ENCODE peak calls at places on chromosomes 4 and X, in four cellular contexts. M is gastrocnemius medialis; G is tibial nerve; Z is CD4-positive, CD25-positive, alpha-beta regulatory T cell. N is an unnamed sample.

GRCh38 chr4:2350982-2351381 is 67.5 kb downstream of the ZFYVE28 start:
- DNase-seq in G (no peak), M (no peak), Z (no peak), N (no peak)

GRCh38 chr4:24003926-24004325 is 114.1 kb upstream of the PPARGC1A start:
- DNase-seq in Z (no peak), M (no peak), G (no peak), N (no peak)

GRCh38 chr4:165009493-165010227 is 22.1 kb upstream of the TRIM60 start:
- DNase-seq in Z (no peak), G (no peak), M (no peak), N (no peak)

GRCh38 chr4:15370296-15370695 is 57.5 kb upstream of the C1QTNF7 start:
- DNase-seq in M (no peak), G (no peak), Z (no peak), N (no peak)

GRCh38 chr4:139115226-139115625 is 61.8 kb downstream of the ELF2 start:
- DNase-seq in Z (no peak), M (no peak), G (no peak), N (no peak)

GRCh38 chr4:113566015-113566795 is 195.3 kb downstream of the CAMK2D start:
- DNase-seq in Z (no peak), G (no peak), M (no peak), N (no peak)

GRCh38 chrX:15511563-15511962 is 11.0 kb downstream of the BMX start:
- DNase-seq in Z (no peak), M (no peak), G (no peak), N (no peak)

GRCh38 chrX:14420876-14421275 is 108.5 kb upstream of the GLRA2 start:
- DNase-seq in M (no peak), G (no peak), Z (no peak), N (no peak)

GRCh38 chr4:139229534-139230039 is 50.4 kb downstream of the MGARP start:
- DNase-seq in G (peak; percentile 60), M (no peak), Z (no peak), N (no peak)

GRCh38 chr4:181685911-181686310 is 557.3 kb upstream of the TENM3 start:
- DNase-seq in Z (no peak), M (no peak), G (no peak), N (no peak)

GRCh38 chrX:2145672-2146412 is 354.9 kb downstream of the DHRSX start:
- DNase-seq in Z (no peak), G (no peak), M (no peak), N (no peak)

GRCh38 chr4:69858683-69859082 is 1.3 kb downstream of the SULT1E1 start:
- DNase-seq in Z (no peak), M (no peak), G (no peak), N (no peak)

GRCh38 chr4:175891863-175892262 is 79.8 kb upstream of the GPM6A start:
- DNase-seq in G (no peak), Z (no peak), M (no peak), N (no peak)

GRCh38 chr4:10529891-10530786 is 72.9 kb upstream of the ZNF518B start:
- DNase-seq in Z (no peak), M (no peak), G (no peak), N (no peak)

DNA sequence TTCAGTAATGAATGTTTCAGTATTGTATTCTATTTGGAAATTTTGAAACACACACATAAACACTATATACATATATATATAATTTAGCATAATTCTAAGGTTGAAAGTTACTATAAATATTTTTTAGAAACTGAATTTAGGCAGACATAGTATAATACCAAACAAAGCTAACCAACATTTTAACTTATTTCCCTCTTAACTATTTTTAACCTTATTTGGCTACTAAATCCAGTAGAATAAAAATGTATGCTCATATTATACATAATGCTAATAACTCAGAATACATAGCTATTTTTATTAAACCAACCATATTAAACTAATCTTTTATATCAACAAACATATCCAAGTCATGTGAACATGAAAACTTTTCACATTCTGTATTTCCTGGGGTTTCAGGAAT is 563.6 kb downstream of the ADGRL3 start:
- DNase-seq in G (no peak), M (no peak), Z (no peak), N (no peak)
- H3K9me3 ChIP-seq in G (no peaks in the 10 kb centered on the region), M (no peaks in the 10 kb centered on the region), Z (no peaks in the 10 kb centered on the region), N (no peaks in the 10 kb centered on the region)

GRCh38 chr4:848307-848691 is 22.4 kb upstream of the CPLX1 start:
- DNase-seq in Z (no peak), M (no peak), G (no peak), N (no peak)

GRCh38 chr4:848803-849477 is 23.0 kb upstream of the CPLX1 start:
- DNase-seq in M (no peak), G (no peak), Z (no peak), N (no peak)

GRCh38 chr4:844752-845232 is 18.9 kb upstream of the CPLX1 start:
- DNase-seq in G (no peak), M (no peak), Z (no peak), N (no peak)

GRCh38 chr4:845836-846251 is 19.9 kb upstream of the CPLX1 start:
- DNase-seq in M (no peak), G (no peak), Z (no peak), N (no peak)

GRCh38 chr4:845233-845835 is 19.4 kb upstream of the CPLX1 start:
- DNase-seq in M (no peak), Z (no peak), G (no peak), N (no peak)
- H3K9me3 ChIP-seq in M (no peaks in the 10 kb centered on the region), Z (no peaks in the 10 kb centered on the region), G (no peaks in the 10 kb centered on the region), N (no peaks in the 10 kb centered on the region)

DNA sequence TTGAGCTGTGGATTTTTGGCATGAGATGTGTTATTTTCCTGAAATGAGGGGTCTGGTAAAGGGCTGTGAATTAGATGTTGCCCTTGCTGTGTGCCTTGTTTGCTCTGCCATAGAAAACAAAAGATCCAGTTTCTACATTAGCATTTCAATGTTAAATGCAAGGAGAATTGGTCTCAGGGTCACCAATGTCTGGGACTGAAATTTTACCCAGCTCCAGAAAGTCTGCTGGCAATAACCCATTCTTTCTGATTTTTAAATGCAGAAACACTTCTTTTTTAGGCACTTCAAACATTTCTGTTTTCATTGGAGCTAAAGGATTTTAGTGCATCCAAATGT is 13.8 kb upstream of the FREM3 start:
- DNase-seq in M (no peak), G (no peak), Z (no peak), N (no peak)
- H3K9me3 ChIP-seq in M (no peaks in the 10 kb centered on the region), G (no peaks in the 10 kb centered on the region), Z (no peaks in the 10 kb centered on the region), N (no peaks in the 10 kb centered on the region)

GRCh38 chr4:99863-100262 is 24.4 kb upstream of the ZNF718 start:
- DNase-seq in Z (no peak), G (no peak), M (no peak), N (no peak)
- H3K9me3 ChIP-seq in Z (peaks cover 40% of the 10 kb centered on the region), G (no peaks in the 10 kb centered on the region), M (peaks cover 41% of the 10 kb centered on the region), N (peaks cover 61% of the 10 kb centered on the region)